ENCODE peak calls at places on chromosomes 4 and X, in ten cellular contexts. One of them, this sample, is unnamed.
A peak's percentile ranks its signal among the peaks of the same experiment; 100 is the strongest.

GRCh38 chr4:137960371-137961050 is 281.6 kb downstream of the SLC7A11 start:
- DNase-seq in HFF-Myc: peak; percentile 33
- DNase-seq in heart right ventricle: no peak
- DNase-seq in mucosa of descending colon: no peak
- DNase-seq in right cardiac atrium: no peak
- DNase-seq in skeletal muscle cell: peak; percentile 66
- DNase-seq in thoracic aorta: no peak
- DNase-seq in lower lobe of right lung: no peak
- DNase-seq in neural progenitor cell: no peak
- DNase-seq in right atrium auricular region: no peak
- DNase-seq in this sample: peak; percentile 38

GRCh38 chr4:183638436-183638835 is 20.5 kb downstream of the RWDD4 start:
- DNase-seq in thoracic aorta: no peak
- DNase-seq in mucosa of descending colon: no peak
- DNase-seq in HFF-Myc: no peak
- DNase-seq in right atrium auricular region: no peak
- DNase-seq in skeletal muscle cell: no peak
- DNase-seq in right cardiac atrium: no peak
- DNase-seq in neural progenitor cell: no peak
- DNase-seq in heart right ventricle: no peak
- DNase-seq in lower lobe of right lung: no peak
- DNase-seq in this sample: no peak

GRCh38 chr4:16230308-16230707 is 4.0 kb upstream of the TAPT1 start:
- DNase-seq in heart right ventricle: no peak
- DNase-seq in skeletal muscle cell: no peak
- DNase-seq in HFF-Myc: no peak
- DNase-seq in neural progenitor cell: no peak
- DNase-seq in right cardiac atrium: no peak
- DNase-seq in right atrium auricular region: no peak
- DNase-seq in lower lobe of right lung: no peak
- DNase-seq in mucosa of descending colon: no peak
- DNase-seq in thoracic aorta: no peak
- DNase-seq in this sample: no peak

GRCh38 chr4:98573791-98574190 is 84.6 kb downstream of the TSPAN5 start:
- DNase-seq in neural progenitor cell: no peak
- DNase-seq in lower lobe of right lung: no peak
- DNase-seq in right atrium auricular region: no peak
- DNase-seq in mucosa of descending colon: no peak
- DNase-seq in HFF-Myc: no peak
- DNase-seq in heart right ventricle: no peak
- DNase-seq in thoracic aorta: no peak
- DNase-seq in right cardiac atrium: no peak
- DNase-seq in skeletal muscle cell: no peak
- DNase-seq in this sample: peak; percentile 39

GRCh38 chrX:37302569-37302968 is 46.6 kb upstream of the PRRG1 start:
- DNase-seq in right cardiac atrium: no peak
- DNase-seq in lower lobe of right lung: no peak
- DNase-seq in heart right ventricle: no peak
- DNase-seq in thoracic aorta: no peak
- DNase-seq in skeletal muscle cell: no peak
- DNase-seq in neural progenitor cell: peak; percentile 27
- DNase-seq in right atrium auricular region: no peak
- DNase-seq in mucosa of descending colon: peak; percentile 23
- DNase-seq in HFF-Myc: no peak
- DNase-seq in this sample: no peak

GRCh38 chr4:113641025-113641431 is 120.5 kb downstream of the CAMK2D start:
- DNase-seq in skeletal muscle cell: no peak
- DNase-seq in right cardiac atrium: no peak
- DNase-seq in heart right ventricle: no peak
- DNase-seq in thoracic aorta: no peak
- DNase-seq in lower lobe of right lung: no peak
- DNase-seq in neural progenitor cell: no peak
- DNase-seq in HFF-Myc: no peak
- DNase-seq in right atrium auricular region: no peak
- DNase-seq in mucosa of descending colon: no peak
- DNase-seq in this sample: no peak

GRCh38 chr4:28654618-28655017 is 1794.0 kb downstream of the STIM2 start:
- DNase-seq in thoracic aorta: no peak
- DNase-seq in neural progenitor cell: no peak
- DNase-seq in HFF-Myc: peak; percentile 4
- DNase-seq in lower lobe of right lung: no peak
- DNase-seq in right cardiac atrium: no peak
- DNase-seq in right atrium auricular region: no peak
- DNase-seq in mucosa of descending colon: no peak
- DNase-seq in heart right ventricle: no peak
- DNase-seq in skeletal muscle cell: no peak
- DNase-seq in this sample: no peak

GRCh38 chr4:1748465-1748995 is 27.2 kb downstream of the TACC3 start:
- DNase-seq in right atrium auricular region: no peak
- DNase-seq in neural progenitor cell: peak; percentile 92
- DNase-seq in heart right ventricle: peak; percentile 64
- DNase-seq in skeletal muscle cell: no peak
- DNase-seq in lower lobe of right lung: peak; percentile 87
- DNase-seq in HFF-Myc: peak; percentile 21
- DNase-seq in right cardiac atrium: peak; percentile 79
- DNase-seq in thoracic aorta: no peak
- DNase-seq in mucosa of descending colon: peak; percentile 85
- DNase-seq in this sample: no peak

GRCh38 chrX:10186355-10186754 is 29.6 kb downstream of the CLCN4 start:
- DNase-seq in mucosa of descending colon: no peak
- DNase-seq in skeletal muscle cell: no peak
- DNase-seq in HFF-Myc: no peak
- DNase-seq in heart right ventricle: no peak
- DNase-seq in neural progenitor cell: no peak
- DNase-seq in right cardiac atrium: no peak
- DNase-seq in right atrium auricular region: no peak
- DNase-seq in thoracic aorta: no peak
- DNase-seq in lower lobe of right lung: no peak
- DNase-seq in this sample: no peak

GRCh38 chr4:6896035-6896434 is 13.6 kb upstream of the TBC1D14 start:
- DNase-seq in HFF-Myc: no peak
- DNase-seq in right cardiac atrium: no peak
- DNase-seq in mucosa of descending colon: no peak
- DNase-seq in thoracic aorta: no peak
- DNase-seq in right atrium auricular region: no peak
- DNase-seq in lower lobe of right lung: no peak
- DNase-seq in heart right ventricle: no peak
- DNase-seq in skeletal muscle cell: no peak
- DNase-seq in neural progenitor cell: no peak
- DNase-seq in this sample: no peak

GRCh38 chr4:102780476-102781144 is 19.8 kb upstream of the MANBA start:
- DNase-seq in skeletal muscle cell: peak; percentile 21
- DNase-seq in lower lobe of right lung: no peak
- DNase-seq in mucosa of descending colon: no peak
- DNase-seq in HFF-Myc: no peak
- DNase-seq in right cardiac atrium: no peak
- DNase-seq in neural progenitor cell: no peak
- DNase-seq in right atrium auricular region: no peak
- DNase-seq in heart right ventricle: no peak
- DNase-seq in thoracic aorta: no peak
- DNase-seq in this sample: peak; percentile 71

GRCh38 chrX:38224160-38224559 is 3.5 kb upstream of the SRPX start:
- DNase-seq in right cardiac atrium: no peak
- DNase-seq in thoracic aorta: no peak
- DNase-seq in mucosa of descending colon: no peak
- DNase-seq in skeletal muscle cell: no peak
- DNase-seq in lower lobe of right lung: no peak
- DNase-seq in right atrium auricular region: no peak
- DNase-seq in neural progenitor cell: no peak
- DNase-seq in heart right ventricle: no peak
- DNase-seq in HFF-Myc: no peak
- DNase-seq in this sample: no peak

GRCh38 chr4:95830647-95831046 is 9.2 kb upstream of the PDHA2 start:
- DNase-seq in right atrium auricular region: no peak
- DNase-seq in lower lobe of right lung: no peak
- DNase-seq in neural progenitor cell: no peak
- DNase-seq in HFF-Myc: no peak
- DNase-seq in right cardiac atrium: no peak
- DNase-seq in skeletal muscle cell: no peak
- DNase-seq in heart right ventricle: no peak
- DNase-seq in thoracic aorta: no peak
- DNase-seq in mucosa of descending colon: no peak
- DNase-seq in this sample: no peak

GRCh38 chr4:151808120-151808529 is 47.3 kb upstream of the GATB start:
- DNase-seq in skeletal muscle cell: no peak
- DNase-seq in right atrium auricular region: no peak
- DNase-seq in mucosa of descending colon: no peak
- DNase-seq in neural progenitor cell: no peak
- DNase-seq in right cardiac atrium: peak; percentile 19
- DNase-seq in heart right ventricle: no peak
- DNase-seq in thoracic aorta: no peak
- DNase-seq in lower lobe of right lung: no peak
- DNase-seq in HFF-Myc: peak; percentile 61
- DNase-seq in this sample: no peak

GRCh38 chr4:16467061-16467460 is 240.8 kb upstream of the TAPT1 start:
- DNase-seq in right atrium auricular region: no peak
- DNase-seq in skeletal muscle cell: no peak
- DNase-seq in right cardiac atrium: no peak
- DNase-seq in HFF-Myc: no peak
- DNase-seq in thoracic aorta: no peak
- DNase-seq in mucosa of descending colon: no peak
- DNase-seq in lower lobe of right lung: no peak
- DNase-seq in heart right ventricle: no peak
- DNase-seq in neural progenitor cell: no peak
- DNase-seq in this sample: no peak

GRCh38 chrX:24993887-24994286 is 21.9 kb downstream of the ARX start:
- DNase-seq in right cardiac atrium: no peak
- DNase-seq in lower lobe of right lung: no peak
- DNase-seq in HFF-Myc: no peak
- DNase-seq in right atrium auricular region: no peak
- DNase-seq in thoracic aorta: no peak
- DNase-seq in neural progenitor cell: peak; percentile 44
- DNase-seq in skeletal muscle cell: no peak
- DNase-seq in heart right ventricle: no peak
- DNase-seq in mucosa of descending colon: no peak
- DNase-seq in this sample: no peak

GRCh38 chr4:119690871-119691270 is 62.3 kb upstream of the PDE5A start:
- DNase-seq in skeletal muscle cell: no peak
- DNase-seq in right atrium auricular region: no peak
- DNase-seq in lower lobe of right lung: no peak
- DNase-seq in right cardiac atrium: no peak
- DNase-seq in thoracic aorta: no peak
- DNase-seq in neural progenitor cell: no peak
- DNase-seq in mucosa of descending colon: no peak
- DNase-seq in heart right ventricle: no peak
- DNase-seq in HFF-Myc: no peak
- DNase-seq in this sample: no peak

GRCh38 chr4:4299006-4299405 is 9.0 kb downstream of the ZBTB49 start:
- DNase-seq in right cardiac atrium: no peak
- DNase-seq in skeletal muscle cell: no peak
- DNase-seq in mucosa of descending colon: no peak
- DNase-seq in HFF-Myc: no peak
- DNase-seq in heart right ventricle: no peak
- DNase-seq in neural progenitor cell: no peak
- DNase-seq in thoracic aorta: no peak
- DNase-seq in right atrium auricular region: no peak
- DNase-seq in lower lobe of right lung: no peak
- DNase-seq in this sample: no peak

GRCh38 chr4:54941994-54942552 is 183.3 kb downstream of the KDR start:
- DNase-seq in skeletal muscle cell: no peak
- DNase-seq in right atrium auricular region: no peak
- DNase-seq in thoracic aorta: no peak
- DNase-seq in HFF-Myc: no peak
- DNase-seq in lower lobe of right lung: no peak
- DNase-seq in right cardiac atrium: peak; percentile 12
- DNase-seq in neural progenitor cell: peak; percentile 33
- DNase-seq in heart right ventricle: peak; percentile 36
- DNase-seq in mucosa of descending colon: no peak
- DNase-seq in this sample: no peak
- H3K4me3 ChIP-seq in skeletal muscle cell: no peak overlapping the region
- H3K4me3 ChIP-seq in right atrium auricular region: no peak overlapping the region
- H3K4me3 ChIP-seq in thoracic aorta: no peak overlapping the region
- H3K4me3 ChIP-seq in HFF-Myc: no peak overlapping the region
- H3K4me3 ChIP-seq in lower lobe of right lung: no peak overlapping the region
- H3K4me3 ChIP-seq in right cardiac atrium: no peak overlapping the region
- H3K4me3 ChIP-seq in neural progenitor cell: no peak overlapping the region
- H3K4me3 ChIP-seq in heart right ventricle: no peak overlapping the region
- H3K4me3 ChIP-seq in mucosa of descending colon: no peak overlapping the region
- H3K4me3 ChIP-seq in this sample: no peak overlapping the region

GRCh38 chr4:75555294-75556164 is at the start of gene ODAPH:
- DNase-seq in right cardiac atrium: no peak
- DNase-seq in thoracic aorta: no peak
- DNase-seq in neural progenitor cell: no peak
- DNase-seq in heart right ventricle: no peak
- DNase-seq in HFF-Myc: no peak
- DNase-seq in lower lobe of right lung: no peak
- DNase-seq in skeletal muscle cell: no peak
- DNase-seq in right atrium auricular region: no peak
- DNase-seq in mucosa of descending colon: no peak
- DNase-seq in this sample: peak; percentile 90
- H3K4me3 ChIP-seq in right cardiac atrium: no peak within 1 kb of the TSS
- H3K4me3 ChIP-seq in thoracic aorta: no peak within 1 kb of the TSS
- H3K4me3 ChIP-seq in neural progenitor cell: no peak within 1 kb of the TSS
- H3K4me3 ChIP-seq in heart right ventricle: no peak within 1 kb of the TSS
- H3K4me3 ChIP-seq in HFF-Myc: no peak within 1 kb of the TSS
- H3K4me3 ChIP-seq in lower lobe of right lung: no peak within 1 kb of the TSS
- H3K4me3 ChIP-seq in skeletal muscle cell: no peak within 1 kb of the TSS
- H3K4me3 ChIP-seq in right atrium auricular region: no peak within 1 kb of the TSS
- H3K4me3 ChIP-seq in mucosa of descending colon: no peak within 1 kb of the TSS
- H3K4me3 ChIP-seq in this sample: peak within 1 kb of the TSS; percentile 8

GRCh38 chrX:131734621-131735020 is 190.7 kb downstream of the OR13H1 start:
- DNase-seq in mucosa of descending colon: no peak
- DNase-seq in right cardiac atrium: peak; percentile 83
- DNase-seq in HFF-Myc: no peak
- DNase-seq in skeletal muscle cell: no peak
- DNase-seq in heart right ventricle: peak; percentile 4
- DNase-seq in neural progenitor cell: no peak
- DNase-seq in right atrium auricular region: no peak
- DNase-seq in lower lobe of right lung: no peak
- DNase-seq in thoracic aorta: no peak
- DNase-seq in this sample: no peak
- H3K4me3 ChIP-seq in mucosa of descending colon: no peak overlapping the region
- H3K4me3 ChIP-seq in right cardiac atrium: no peak overlapping the region
- H3K4me3 ChIP-seq in HFF-Myc: no peak overlapping the region
- H3K4me3 ChIP-seq in skeletal muscle cell: no peak overlapping the region
- H3K4me3 ChIP-seq in heart right ventricle: no peak overlapping the region
- H3K4me3 ChIP-seq in neural progenitor cell: no peak overlapping the region
- H3K4me3 ChIP-seq in right atrium auricular region: peak overlapping the region; percentile 26
- H3K4me3 ChIP-seq in lower lobe of right lung: no peak overlapping the region
- H3K4me3 ChIP-seq in thoracic aorta: no peak overlapping the region
- H3K4me3 ChIP-seq in this sample: no peak overlapping the region

DNA sequence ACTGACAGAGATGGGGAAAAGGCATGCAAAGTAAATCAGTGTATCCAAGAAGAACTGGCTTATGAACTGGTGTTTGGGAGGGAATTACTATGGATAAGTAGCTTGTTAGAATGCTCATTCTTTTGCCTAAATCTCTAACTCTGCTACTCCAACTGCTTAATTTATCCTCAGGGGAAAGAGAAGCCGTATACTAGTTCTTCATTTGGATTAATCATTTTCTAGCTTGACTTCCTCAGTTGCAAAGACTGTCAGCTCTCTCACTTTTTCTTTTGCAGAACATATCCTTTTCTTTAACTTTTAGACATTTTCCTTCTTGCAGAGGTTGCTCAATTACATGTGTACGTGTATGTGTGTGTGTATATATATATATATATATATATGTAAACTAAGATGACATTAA is 21.9 kb downstream of the GPRIN3 start:
- DNase-seq in HFF-Myc: no peak
- DNase-seq in heart right ventricle: no peak
- DNase-seq in mucosa of descending colon: no peak
- DNase-seq in right atrium auricular region: no peak
- DNase-seq in thoracic aorta: no peak
- DNase-seq in lower lobe of right lung: no peak
- DNase-seq in right cardiac atrium: no peak
- DNase-seq in skeletal muscle cell: no peak
- DNase-seq in neural progenitor cell: no peak
- DNase-seq in this sample: no peak
- H3K4me3 ChIP-seq in HFF-Myc: no peak overlapping the region
- H3K4me3 ChIP-seq in heart right ventricle: no peak overlapping the region
- H3K4me3 ChIP-seq in mucosa of descending colon: no peak overlapping the region
- H3K4me3 ChIP-seq in right atrium auricular region: no peak overlapping the region
- H3K4me3 ChIP-seq in thoracic aorta: no peak overlapping the region
- H3K4me3 ChIP-seq in lower lobe of right lung: no peak overlapping the region
- H3K4me3 ChIP-seq in right cardiac atrium: no peak overlapping the region
- H3K4me3 ChIP-seq in skeletal muscle cell: no peak overlapping the region
- H3K4me3 ChIP-seq in neural progenitor cell: no peak overlapping the region
- H3K4me3 ChIP-seq in this sample: no peak overlapping the region

This sample was measured in kidney epithelial cell.